ENCODE peak calls at places on chromosome 19, in six cellular contexts. C is fibroblast of lung, Y is ascending aorta, S is adrenal gland, W is PC-3, T is neural progenitor cell. O is an unnamed sample.

GRCh38 chr19:28556371-28556770 is 656.6 kb downstream of the UQCRFS1 start:
- DNase-seq in T (no peak), S (no peak), C (no peak), W (no peak), Y (no peak), O (no peak)

GRCh38 chr19:30739394-30739793 is 367.2 kb downstream of the ZNF536 start:
- DNase-seq in Y (no peak), T (no peak), C (no peak), S (no peak), W (no peak), O (no peak)

GRCh38 chr19:8592231-8593009 is 15.2 kb upstream of the MYO1F start:
- DNase-seq in T (peak; percentile 100), C (peak; percentile 92), W (peak; percentile 33), S (peak; percentile 99), Y (peak; percentile 95), O (peak; percentile 98)

GRCh38 chr19:53659292-53659691 is 27.5 kb downstream of the DPRX start:
- DNase-seq in S (no peak), Y (no peak), W (peak; percentile 30), T (peak; percentile 80), C (no peak), O (no peak)

GRCh38 chr19:7787141-7787540 is 24.1 kb downstream of the CLEC4M start:
- DNase-seq in C (no peak), S (peak; percentile 88), T (no peak), Y (no peak), W (no peak), O (no peak)

GRCh38 chr19:13463296-13463695 is 43.0 kb downstream of the CACNA1A start:
- DNase-seq in C (peak; percentile 2), W (peak; percentile 50), S (no peak), T (peak; percentile 81), Y (no peak), O (no peak)

GRCh38 chr19:1070576-1070930 is 3.6 kb downstream of the ARHGAP45 start:
- DNase-seq in T (peak; percentile 70), W (no peak), C (no peak), S (no peak), Y (no peak), O (no peak)

GRCh38 chr19:38221919-38222828 is 1.8 kb downstream of the DPF1 start:
- DNase-seq in T (no peak), W (no peak), Y (no peak), S (no peak), C (no peak), O (no peak)

GRCh38 chr19:32902448-32902847 is 32.9 kb upstream of the SLC7A9 start:
- DNase-seq in Y (no peak), T (no peak), S (no peak), C (no peak), W (no peak), O (no peak)

GRCh38 chr19:1469936-1470863 is 8.8 kb downstream of the C19orf25 start:
- DNase-seq in W (peak; percentile 61), T (peak; percentile 92), C (no peak), S (peak; percentile 76), Y (no peak), O (no peak)

GRCh38 chr19:2048104-2048958 is 2.7 kb downstream of the MKNK2 start:
- DNase-seq in C (no peak), Y (no peak), W (no peak), S (no peak), T (no peak), O (no peak)

GRCh38 chr19:53980553-53981407 is 10.7 kb upstream of the CACNG6 start:
- DNase-seq in W (peak; percentile 94), C (peak; percentile 4), S (no peak), T (peak; percentile 78), Y (no peak), O (no peak)

GRCh38 chr19:14536926-14537692 is 7.7 kb downstream of the TECR start:
- DNase-seq in W (peak; percentile 88), Y (no peak), S (peak; percentile 88), T (peak; percentile 95), C (peak; percentile 55), O (no peak)

GRCh38 chr19:11268783-11269267 is 6.5 kb upstream of the DOCK6 start:
- DNase-seq in C (peak; percentile 79), T (no peak), S (peak; percentile 90), Y (no peak), W (peak; percentile 63), O (no peak)

GRCh38 chr19:42005504-42005903 is 11.5 kb upstream of the ATP1A3 start:
- DNase-seq in T (no peak), C (no peak), W (no peak), Y (no peak), S (no peak), O (no peak)

GRCh38 chr19:2759392-2759791 is 19.6 kb upstream of the SLC39A3 start:
- DNase-seq in S (no peak), W (no peak), Y (no peak), T (no peak), C (no peak), O (no peak)

GRCh38 chr19:19227217-19227616 is 15.5 kb downstream of the NCAN start:
- DNase-seq in S (no peak), T (no peak), Y (no peak), W (no peak), C (no peak), O (no peak)

GRCh38 chr19:8681345-8682021 is 17.1 kb downstream of the ACTL9 start:
- DNase-seq in Y (no peak), T (no peak), W (peak; percentile 16), C (no peak), S (no peak), O (no peak)

GRCh38 chr19:16378291-16378889 is 53.8 kb downstream of the KLF2 start:
- DNase-seq in S (no peak), T (no peak), W (no peak), C (no peak), Y (no peak), O (no peak)

GRCh38 chr19:42092350-42092749 is 16.4 kb downstream of the ZNF574 start:
- DNase-seq in W (peak; percentile 60), Y (no peak), T (no peak), S (no peak), C (no peak), O (no peak)

GRCh38 chr19:33678796-33679195 is 57.0 kb downstream of the CHST8 start:
- DNase-seq in W (no peak), Y (no peak), C (no peak), S (peak; percentile 64), T (no peak), O (no peak)

GRCh38 chr19:46731584-46731983 is 14.3 kb upstream of the FKRP start:
- DNase-seq in W (no peak), C (no peak), S (no peak), T (no peak), Y (no peak), O (no peak)
- H3K27ac ChIP-seq in W (peak overlapping the region; percentile 91), C (peak overlapping the region; percentile 39), S (no peak overlapping the region), T (no peak overlapping the region), Y (no peak overlapping the region), O (no peak overlapping the region)

GRCh38 chr19:34984287-34984686 is 15.8 kb upstream of the GRAMD1A start:
- DNase-seq in T (no peak), Y (no peak), W (no peak), S (no peak), C (no peak), O (no peak)

GRCh38 chr19:34982275-34982674 is 17.8 kb upstream of the GRAMD1A start:
- DNase-seq in W (no peak), T (no peak), Y (no peak), C (no peak), S (no peak), O (no peak)

GRCh38 chr19:34983786-34984185 is 16.3 kb upstream of the GRAMD1A start:
- DNase-seq in S (no peak), C (no peak), Y (no peak), W (no peak), T (no peak), O (no peak)

GRCh38 chr19:34988119-34988518 is 12.0 kb upstream of the GRAMD1A start:
- DNase-seq in C (no peak), Y (no peak), T (no peak), S (no peak), W (no peak), O (no peak)

DNA sequence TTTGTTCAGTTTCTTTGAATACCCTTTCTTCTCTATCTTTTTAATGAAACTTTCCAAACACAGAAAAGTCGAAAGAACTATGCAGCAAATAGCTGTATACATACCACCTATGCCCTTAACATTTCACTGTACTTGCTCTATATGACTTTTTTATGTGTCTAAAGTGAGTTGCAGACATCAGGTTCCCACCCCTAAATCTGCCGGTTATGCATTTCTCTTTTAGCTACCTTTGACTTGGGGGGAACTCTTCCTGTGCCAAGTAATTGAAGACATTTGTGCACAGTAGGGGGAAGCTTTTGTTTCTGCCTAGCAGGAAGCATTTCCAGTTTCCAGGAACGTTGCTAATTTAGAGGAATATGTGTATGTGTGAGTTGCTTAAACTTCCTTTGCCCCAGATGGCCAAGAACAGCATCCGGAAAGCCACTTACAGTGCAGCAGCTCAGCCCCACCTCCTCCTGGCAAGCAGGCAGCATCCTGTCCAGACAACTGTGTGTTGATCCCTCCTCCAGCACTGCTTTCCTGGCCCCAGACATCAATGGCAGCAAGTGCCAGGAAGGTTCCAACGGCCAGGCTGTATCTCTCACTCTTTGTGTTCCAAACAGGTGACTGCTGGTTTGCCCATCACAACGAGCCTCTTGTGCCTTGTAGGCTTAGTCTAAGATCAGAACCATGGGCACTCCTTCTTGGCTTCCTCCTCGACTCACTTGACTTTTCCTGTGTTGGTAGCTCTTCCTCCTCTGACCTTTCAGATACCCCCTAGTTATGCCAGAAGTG is 14.7 kb upstream of the GRAMD1A start:
- DNase-seq in W (no peak), Y (no peak), C (peak; percentile 43), S (peak; percentile 82), T (peak; percentile 38), O (no peak)
- TF ChIP-seq CTCF in W (no peak), Y (no peak), C (no peak), S (no peak), T (no peak), O (no peak)

GRCh38 chr19:48741222-48741999 is 1.0 kb upstream of the RASIP1 start:
- DNase-seq in Y (no peak), S (peak; percentile 85), C (no peak), W (no peak), T (peak; percentile 71), O (no peak)
- H3K27ac ChIP-seq in Y (no peak overlapping the region), S (peak overlapping the region; percentile 55), C (no peak overlapping the region), W (no peak overlapping the region), T (no peak overlapping the region), O (no peak overlapping the region)

GRCh38 chr19:5897189-5897969 is 6.2 kb downstream of the NDUFA11 start:
- DNase-seq in Y (no peak), C (no peak), W (no peak), T (no peak), S (peak; percentile 53), O (no peak)
- TF ChIP-seq CTCF in Y (no peak), C (no peak), W (peak; percentile 45), T (peak; percentile 21), S (no peak), O (no peak)

DNA sequence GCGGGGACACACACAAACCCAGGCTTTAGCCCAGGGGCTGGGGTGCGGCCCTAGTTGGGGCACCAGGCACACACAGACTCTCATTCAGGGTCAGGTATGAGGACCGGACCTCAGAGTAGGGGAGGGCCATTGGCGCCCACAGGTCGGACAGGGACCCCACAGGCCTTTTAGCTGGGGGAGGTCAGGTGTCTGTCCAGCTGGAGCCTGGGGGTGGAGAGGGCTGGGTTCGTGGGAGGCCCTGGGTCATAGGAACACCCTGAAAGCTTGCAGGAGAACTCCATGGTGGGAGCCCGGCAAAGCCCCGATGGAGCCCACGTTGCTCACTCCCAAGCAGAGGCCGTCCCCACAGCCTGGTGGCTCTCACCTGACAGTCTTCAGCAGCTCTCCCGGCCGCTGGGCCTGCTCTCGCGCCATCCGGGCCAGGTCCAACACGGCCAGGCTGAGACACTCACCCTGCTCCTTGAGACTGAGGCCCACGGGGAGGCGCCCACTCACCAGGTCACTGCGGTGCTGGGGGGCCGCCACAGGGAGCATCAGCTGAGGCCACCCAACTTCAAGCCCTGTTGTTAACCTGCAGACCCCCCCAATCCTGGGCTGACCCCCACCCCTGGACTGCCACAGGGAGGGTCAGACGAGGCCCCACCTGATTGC is 5.0 kb downstream of the JAK3 start:
- DNase-seq in T (no peak), S (no peak), Y (no peak), C (no peak), W (no peak), O (no peak)
- H3K27ac ChIP-seq in T (no peak overlapping the region), S (no peak overlapping the region), Y (no peak overlapping the region), C (no peak overlapping the region), W (peak overlapping the region; percentile 51), O (no peak overlapping the region)